ENCODE peak calls at places on chromosomes 11 and 22, in ten cellular contexts. M, G, Q, V, L, A, W, P, Z and T are unnamed samples.

GRCh38 chr11:79438631-79439429 is 2.0 kb downstream of the TENM4 start:
- DNase-seq in M (peak), G (peak), Q (peak), V (peak), L (no peak), A (peak), W (peak), P (no peak), Z (no peak), T (no peak)

GRCh38 chr11:32081129-32081641 is 9.7 kb upstream of the RCN1 start:
- DNase-seq in M (no peak), G (peak), Q (peak), V (no peak), L (no peak), A (no peak), W (peak), P (no peak), Z (no peak), T (no peak)

GRCh38 chr11:66950113-66950535 is 8.1 kb downstream of the PC start:
- DNase-seq in M (peak), G (no peak), Q (peak), V (peak), L (no peak), A (peak), W (peak), P (no peak), Z (no peak), T (no peak)

GRCh38 chr11:85096939-85097338 is 530.2 kb downstream of the DLG2 start:
- DNase-seq in M (no peak), G (no peak), Q (no peak), V (no peak), L (no peak), A (no peak), W (no peak), P (no peak), Z (no peak), T (no peak)

GRCh38 chr11:103920933-103921332 is 115.5 kb upstream of the DDI1 start:
- DNase-seq in M (no peak), G (no peak), Q (peak), V (no peak), L (no peak), A (no peak), W (no peak), P (no peak), Z (no peak), T (no peak)

GRCh38 chr11:118670063-118670462 is 9.4 kb downstream of the TREH start:
- DNase-seq in M (no peak), G (no peak), Q (no peak), V (no peak), L (no peak), A (no peak), W (peak), P (no peak), Z (no peak), T (no peak)

GRCh38 chr11:65382036-65382803 is at the start of gene SLC25A45:
- DNase-seq in M (peak), G (peak), Q (peak), V (peak), L (peak), A (peak), W (peak), P (peak), Z (peak), T (peak)

GRCh38 chr11:114607753-114608459 is 12.3 kb upstream of the NXPE4 start:
- DNase-seq in M (no peak), G (no peak), Q (no peak), V (no peak), L (no peak), A (no peak), W (peak), P (no peak), Z (no peak), T (no peak)

GRCh38 chr11:33110083-33110482 is 51.2 kb downstream of the CSTF3 start:
- DNase-seq in M (no peak), G (no peak), Q (peak), V (no peak), L (no peak), A (no peak), W (no peak), P (peak), Z (no peak), T (no peak)

GRCh38 chr11:110710520-110711381 is 1.5 kb downstream of the ARHGAP20 start:
- DNase-seq in M (peak), G (peak), Q (peak), V (peak), L (no peak), A (peak), W (no peak), P (no peak), Z (no peak), T (peak)

GRCh38 chr11:29005401-29005980 is 897.3 kb downstream of the METTL15 start:
- DNase-seq in M (no peak), G (no peak), Q (no peak), V (no peak), L (no peak), A (no peak), W (no peak), P (no peak), Z (no peak), T (no peak)

GRCh38 chr11:18844753-18845367 is 53.3 kb upstream of the PTPN5 start:
- DNase-seq in M (no peak), G (no peak), Q (peak), V (no peak), L (no peak), A (no peak), W (peak), P (no peak), Z (no peak), T (no peak)

GRCh38 chr11:65505434-65506315 is 6.8 kb downstream of the MALAT1 start:
- DNase-seq in M (no peak), G (no peak), Q (peak), V (no peak), L (no peak), A (no peak), W (peak), P (no peak), Z (no peak), T (no peak)

GRCh38 chr11:84012171-84012826 is 726.1 kb upstream of the CCDC90B start:
- DNase-seq in M (no peak), G (no peak), Q (no peak), V (no peak), L (no peak), A (no peak), W (no peak), P (no peak), Z (no peak), T (no peak)

GRCh38 chr11:88604255-88604654 is 266.7 kb upstream of the CTSC start:
- DNase-seq in M (no peak), G (no peak), Q (peak), V (no peak), L (no peak), A (no peak), W (no peak), P (peak), Z (no peak), T (no peak)

GRCh38 chr11:83680351-83680750 is 394.2 kb upstream of the CCDC90B start:
- DNase-seq in M (no peak), G (no peak), Q (no peak), V (no peak), L (no peak), A (no peak), W (no peak), P (no peak), Z (no peak), T (no peak)

GRCh38 chr11:13134886-13135285 is 125.8 kb downstream of the RASSF10 start:
- DNase-seq in M (no peak), G (no peak), Q (no peak), V (no peak), L (no peak), A (no peak), W (no peak), P (no peak), Z (no peak), T (no peak)

GRCh38 chr11:112558691-112559090 is 298.0 kb upstream of the PLET1 start:
- DNase-seq in M (no peak), G (no peak), Q (peak), V (no peak), L (no peak), A (no peak), W (no peak), P (no peak), Z (no peak), T (no peak)

GRCh38 chr11:31974737-31975136 is 116.1 kb upstream of the RCN1 start:
- DNase-seq in M (no peak), G (no peak), Q (peak), V (no peak), L (no peak), A (no peak), W (peak), P (no peak), Z (no peak), T (no peak)

GRCh38 chr11:27379449-27379848 is 16.4 kb upstream of the CCDC34 start:
- DNase-seq in M (no peak), G (no peak), Q (no peak), V (no peak), L (no peak), A (no peak), W (no peak), P (no peak), Z (no peak), T (no peak)

GRCh38 chr11:109745996-109746625 is 324.1 kb downstream of the C11orf87 start:
- DNase-seq in M (no peak), G (no peak), Q (no peak), V (no peak), L (no peak), A (no peak), W (no peak), P (no peak), Z (no peak), T (no peak)

GRCh38 chr11:64444838-64445441 is 86.0 kb downstream of the RPS6KA4 start:
- DNase-seq in M (no peak), G (no peak), Q (peak), V (no peak), L (no peak), A (no peak), W (peak), P (no peak), Z (no peak), T (no peak)

GRCh38 chr22:20141186-20142077 is 9.4 kb downstream of the CCDC188 start:
- DNase-seq in M (no peak), G (no peak), Q (no peak), V (no peak), L (no peak), A (no peak), W (no peak), P (peak), Z (no peak), T (no peak)

GRCh38 chr22:38781033-38781432 is 12.9 kb downstream of the DNAL4 start:
- DNase-seq in M (peak), G (peak), Q (no peak), V (no peak), L (no peak), A (no peak), W (no peak), P (no peak), Z (no peak), T (no peak)

GRCh38 chr11:134579709-134580634 is 167.9 kb upstream of the B3GAT1 start:
- DNase-seq in M (no peak), G (no peak), Q (no peak), V (no peak), L (no peak), A (peak), W (no peak), P (no peak), Z (no peak), T (no peak)

GRCh38 chr11:8030526-8031247 is 43.5 kb downstream of the EIF3F start:
- DNase-seq in M (no peak), G (no peak), Q (no peak), V (no peak), L (no peak), A (no peak), W (no peak), P (no peak), Z (no peak), T (no peak)

GRCh38 chr11:124172599-124172998 is 10.5 kb upstream of the OR10D3 start:
- DNase-seq in M (no peak), G (no peak), Q (no peak), V (no peak), L (no peak), A (no peak), W (no peak), P (no peak), Z (no peak), T (no peak)

GRCh38 chr11:66607126-66607834 is 9.2 kb upstream of the RBM14 start:
- DNase-seq in M (peak), G (peak), Q (peak), V (peak), L (no peak), A (peak), W (no peak), P (peak), Z (no peak), T (peak)

GRCh38 chr22:45454260-45454659 is 40.8 kb downstream of the RIBC2 start:
- DNase-seq in M (peak), G (no peak), Q (peak), V (peak), L (no peak), A (no peak), W (no peak), P (no peak), Z (no peak), T (no peak)

GRCh38 chr11:7196396-7197146 is 55.1 kb upstream of the SYT9 start:
- DNase-seq in M (no peak), G (no peak), Q (no peak), V (no peak), L (no peak), A (no peak), W (peak), P (no peak), Z (no peak), T (no peak)

GRCh38 chr22:39820266-39820665 is 73.3 kb downstream of the ENTHD1 start:
- DNase-seq in M (no peak), G (no peak), Q (peak), V (no peak), L (no peak), A (no peak), W (peak), P (peak), Z (no peak), T (no peak)

GRCh38 chr11:92962444-92962843 is 7.0 kb upstream of the MTNR1B start:
- DNase-seq in M (no peak), G (no peak), Q (no peak), V (no peak), L (no peak), A (no peak), W (no peak), P (no peak), Z (no peak), T (no peak)

GRCh38 chr11:78742430-78742829 is 167.8 kb upstream of the NARS2 start:
- DNase-seq in M (peak), G (peak), Q (peak), V (no peak), L (no peak), A (peak), W (peak), P (no peak), Z (no peak), T (no peak)

DNA sequence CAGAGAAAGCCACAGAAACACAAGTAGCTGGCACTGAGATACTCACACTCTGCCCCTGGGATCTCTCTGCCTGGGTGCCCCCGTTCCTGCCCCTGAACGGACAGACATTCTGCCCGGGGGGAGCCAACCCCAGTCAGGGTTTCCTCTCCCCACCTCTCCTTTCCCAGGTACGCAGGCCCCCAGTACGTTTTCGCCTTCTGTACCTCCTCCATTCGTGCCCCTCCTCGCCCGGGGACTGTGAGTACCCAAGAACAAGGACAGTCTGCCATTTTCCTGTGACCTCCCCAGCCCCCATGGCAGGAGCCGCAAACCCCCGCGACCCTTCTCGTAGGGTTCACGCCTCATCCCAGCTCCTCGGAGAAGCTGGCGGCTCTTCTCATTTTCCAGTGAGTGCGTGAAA is 29.1 kb upstream of the ELFN2 start:
- DNase-seq in M (no peak), G (no peak), Q (no peak), V (no peak), L (no peak), A (no peak), W (no peak), P (no peak), Z (no peak), T (no peak)
- H3K27ac ChIP-seq in M (no peak), G (no peak), Q (no peak), V (no peak), L (no peak), A (no peak), W (no peak), P (no peak), Z (no peak), T (no peak)

GRCh38 chr22:27240298-27240885 is 561.2 kb downstream of the MN1 start:
- DNase-seq in M (no peak), G (no peak), Q (no peak), V (no peak), L (no peak), A (no peak), W (no peak), P (no peak), Z (no peak), T (no peak)
- H3K27ac ChIP-seq in M (no peak), G (peak), Q (no peak), V (peak), L (no peak), A (no peak), W (no peak), P (no peak), Z (no peak), T (no peak)

DNA sequence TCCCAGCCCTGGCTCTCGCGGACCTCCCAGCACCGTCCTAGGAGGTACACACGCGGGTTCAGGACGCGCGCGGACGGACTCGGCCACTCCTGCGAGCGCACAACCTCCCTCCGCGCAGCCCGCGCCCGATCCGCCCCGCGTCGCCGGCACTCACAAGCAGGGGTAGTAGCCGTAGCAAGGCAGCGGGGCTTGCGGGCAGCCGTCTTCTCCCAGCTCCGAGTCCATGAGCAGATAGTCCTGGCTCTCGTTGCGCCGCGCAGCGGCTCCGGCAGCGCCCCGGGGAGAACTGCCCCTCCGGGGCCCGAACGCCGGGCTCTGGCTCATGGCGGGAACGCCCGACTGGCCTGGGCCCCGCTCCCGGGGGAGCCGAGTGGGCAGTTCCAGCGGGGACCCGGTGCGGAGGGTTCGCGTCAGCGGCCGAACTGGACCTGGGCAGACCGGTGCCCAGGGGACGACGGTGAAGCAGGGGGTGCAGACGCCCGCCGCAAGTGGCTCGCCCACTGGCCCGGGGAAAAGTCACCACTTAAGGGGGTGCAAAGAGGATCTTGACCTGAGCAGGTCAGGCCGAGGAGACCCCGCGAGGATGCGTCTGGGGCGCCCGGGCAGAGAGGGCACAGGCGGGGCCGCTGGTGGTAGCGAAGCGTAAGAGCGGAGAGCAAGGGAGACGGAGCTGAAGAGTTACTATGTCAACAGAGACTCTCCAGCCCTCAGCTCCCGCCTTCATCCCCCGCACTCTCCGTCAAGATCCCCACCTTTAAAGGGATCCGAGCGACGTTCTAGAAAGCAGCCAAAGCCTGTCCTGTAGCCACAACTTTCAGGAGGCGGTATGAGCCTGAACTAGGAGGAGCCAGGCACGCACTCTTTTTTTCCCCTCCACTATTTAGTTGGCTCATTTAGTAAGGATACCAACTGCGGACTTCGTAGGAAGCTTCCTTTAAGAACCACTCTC is at the start of gene TRPC6:
- DNase-seq in M (peak), G (peak), Q (peak), V (peak), L (no peak), A (peak), W (peak), P (no peak), Z (no peak), T (no peak)
- H3K27ac ChIP-seq in M (no peak), G (peak), Q (peak), V (peak), L (no peak), A (peak), W (no peak), P (no peak), Z (no peak), T (no peak)

GRCh38 chr22:50192056-50192824 is 6.5 kb downstream of the TRABD start:
- DNase-seq in M (no peak), G (no peak), Q (no peak), V (no peak), L (no peak), A (no peak), W (peak), P (no peak), Z (no peak), T (no peak)
- H3K27ac ChIP-seq in M (no peak), G (peak), Q (no peak), V (no peak), L (peak), A (peak), W (peak), P (no peak), Z (peak), T (peak)

GRCh38 chr22:44256860-44257560 is 55.7 kb downstream of the SHISAL1 start:
- DNase-seq in M (no peak), G (no peak), Q (no peak), V (no peak), L (no peak), A (no peak), W (no peak), P (no peak), Z (no peak), T (no peak)
- H3K27ac ChIP-seq in M (no peak), G (no peak), Q (no peak), V (no peak), L (no peak), A (no peak), W (no peak), P (no peak), Z (no peak), T (no peak)

GRCh38 chr11:125618383-125618782 is 6.6 kb upstream of the CHEK1 start:
- DNase-seq in M (no peak), G (no peak), Q (no peak), V (no peak), L (no peak), A (no peak), W (no peak), P (no peak), Z (no peak), T (no peak)
- H3K27ac ChIP-seq in M (no peak), G (no peak), Q (no peak), V (no peak), L (no peak), A (no peak), W (no peak), P (no peak), Z (no peak), T (no peak)

GRCh38 chr11:102295045-102295444 is 22.2 kb upstream of the BIRC3 start:
- DNase-seq in M (no peak), G (no peak), Q (no peak), V (no peak), L (no peak), A (no peak), W (no peak), P (no peak), Z (no peak), T (no peak)
- H3K27ac ChIP-seq in M (no peak), G (no peak), Q (no peak), V (no peak), L (no peak), A (no peak), W (no peak), P (no peak), Z (no peak), T (no peak)

DNA sequence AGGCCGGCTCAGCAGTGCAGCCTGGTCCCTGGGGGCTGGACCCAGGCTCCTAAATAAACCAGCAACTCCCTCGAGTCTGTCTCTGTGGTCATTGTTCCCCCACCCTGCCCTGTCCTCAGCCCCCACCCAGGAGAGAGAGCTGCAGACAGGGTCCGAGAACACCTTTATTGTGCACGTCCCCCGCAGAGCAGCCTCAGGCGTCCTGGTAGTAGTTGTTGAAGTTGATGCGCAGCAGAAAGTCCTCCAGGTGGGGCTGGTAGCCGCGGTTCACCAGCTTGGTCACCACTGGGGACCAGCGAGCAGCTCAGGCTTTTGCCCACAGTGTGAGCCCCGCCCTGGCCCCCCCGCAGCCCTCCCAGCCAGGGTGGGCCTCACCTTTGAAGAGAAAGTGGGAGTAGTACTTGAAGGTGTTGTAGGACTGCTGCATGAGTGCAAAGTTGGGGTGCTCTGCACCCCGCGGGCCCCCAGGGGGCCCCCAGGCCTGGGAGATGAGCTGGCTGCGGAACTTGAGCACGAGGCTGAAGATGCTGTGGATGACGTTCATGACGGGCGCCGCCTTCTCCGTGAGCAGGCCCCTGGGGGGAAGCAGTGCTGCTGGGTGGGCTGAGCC is 16.8 kb downstream of the SELENOO start:
- DNase-seq in M (peak), G (no peak), Q (no peak), V (no peak), L (no peak), A (no peak), W (no peak), P (no peak), Z (no peak), T (no peak)
- H3K27ac ChIP-seq in M (no peak), G (no peak), Q (no peak), V (no peak), L (no peak), A (no peak), W (no peak), P (no peak), Z (no peak), T (no peak)